ENCODE peak calls at places on chromosomes 13 and 19, in five cellular contexts. R is central memory CD8-positive, alpha-beta T cell; A is astrocyte of the cerebellum; M is breast epithelium; D is stimulated activated CD4-positive, alpha-beta T cell treated with anti-CD3 and anti-CD28 coated beads, Interleukin-1b, Interleukin-23, amount 100 ng/mL, for 48 hours. C is an unnamed sample.
A peak's percentile ranks its signal among the peaks of the same experiment; 100 is the strongest.

GRCh38 chr13:98842074-98842473 is 89.6 kb upstream of the SLC15A1 start:
- DNase-seq in M (no peak), A (no peak), D (no peak), R (no peak), C (no peak)

GRCh38 chr13:114152831-114153371 is 20.5 kb upstream of the RASA3 start:
- DNase-seq in D (no peak), R (no peak), M (no peak), A (no peak), C (no peak)

GRCh38 chr19:51366050-51366998 is at the start of gene ETFB:
- DNase-seq in A (peak; percentile 92), M (peak; percentile 98), D (peak; percentile 97), R (peak; percentile 69), C (peak; percentile 100)

GRCh38 chr13:46179576-46180368 is 2.2 kb downstream of the LCP1 start:
- DNase-seq in D (peak; percentile 78), M (no peak), A (no peak), R (no peak), C (peak; percentile 73)

GRCh38 chr19:37932985-37933953 is 26.3 kb downstream of the SIPA1L3 start:
- DNase-seq in A (no peak), D (no peak), M (no peak), R (no peak), C (no peak)

GRCh38 chr13:79990048-79990447 is 350.9 kb downstream of the SPRY2 start:
- DNase-seq in M (no peak), R (no peak), A (no peak), D (no peak), C (no peak)

GRCh38 chr19:18674616-18675015 is 8.9 kb upstream of the CRTC1 start:
- DNase-seq in R (no peak), D (no peak), M (no peak), A (no peak), C (no peak)

GRCh38 chr19:5170329-5170745 is 170.3 kb downstream of the PTPRS start:
- DNase-seq in D (peak; percentile 65), R (peak; percentile 42), M (no peak), A (no peak), C (no peak)

GRCh38 chr19:28224441-28224840 is 988.5 kb downstream of the UQCRFS1 start:
- DNase-seq in A (no peak), R (no peak), M (no peak), D (no peak), C (no peak)

GRCh38 chr19:16850133-16850532 is 20.9 kb downstream of the SIN3B start:
- DNase-seq in D (no peak), M (no peak), A (no peak), R (no peak), C (no peak)

GRCh38 chr19:3538965-3539742 is at the start of gene TEKTIP1:
- DNase-seq in A (no peak), D (no peak), M (no peak), R (no peak), C (no peak)

GRCh38 chr19:33390120-33390907 is 16.8 kb downstream of the CEBPG start:
- DNase-seq in R (no peak), D (no peak), M (peak; percentile 63), A (peak; percentile 56), C (peak; percentile 78)

GRCh38 chr19:13099073-13099999 is 3.3 kb downstream of the LYL1 start:
- DNase-seq in A (no peak), R (peak; percentile 67), M (no peak), D (peak; percentile 82), C (peak; percentile 70)

GRCh38 chr19:51441410-51442390 is 16.6 kb downstream of the SIGLEC8 start:
- DNase-seq in M (no peak), A (no peak), R (peak; percentile 60), D (peak; percentile 94), C (no peak)

GRCh38 chr13:44231786-44232516 is 141.7 kb upstream of the SERP2 start:
- DNase-seq in M (peak; percentile 90), A (peak; percentile 94), R (no peak), D (peak; percentile 11), C (peak; percentile 58)

GRCh38 chr13:28138756-28139470 is 568 bp downstream of the PAN3 start:
- DNase-seq in D (peak; percentile 87), M (peak; percentile 77), A (no peak), R (peak; percentile 74), C (peak; percentile 84)

GRCh38 chr13:112972258-112972657 is 3.2 kb downstream of the MCF2L start:
- DNase-seq in M (no peak), D (no peak), A (no peak), R (no peak), C (no peak)

GRCh38 chr19:11361037-11361770 is 6.0 kb downstream of the PLPPR2 start:
- DNase-seq in A (no peak), M (no peak), R (no peak), D (no peak), C (no peak)

GRCh38 chr19:7888145-7888825 is at the start of gene LRRC8E:
- DNase-seq in A (peak; percentile 27), D (peak; percentile 39), R (no peak), M (peak; percentile 74), C (no peak)

GRCh38 chr19:16070366-16070990 is 5.8 kb upstream of the TPM4 start:
- DNase-seq in D (peak; percentile 90), A (no peak), M (peak; percentile 80), R (peak; percentile 59), C (peak; percentile 88)

GRCh38 chr19:38452430-38453366 is 19.2 kb downstream of the RYR1 start:
- DNase-seq in A (no peak), R (no peak), D (peak; percentile 50), M (no peak), C (no peak)

GRCh38 chr19:14118165-14119051 is 846 bp upstream of the PRKACA start:
- DNase-seq in A (no peak), M (peak; percentile 72), D (peak; percentile 17), R (peak; percentile 26), C (peak; percentile 96)

GRCh38 chr13:27926644-27927434 is 7.0 kb downstream of the PDX1 start:
- DNase-seq in A (no peak), R (no peak), D (no peak), M (no peak), C (no peak)

GRCh38 chr13:33744589-33745369 is 73.2 kb upstream of the RFC3 start:
- DNase-seq in R (no peak), D (no peak), M (no peak), A (no peak), C (no peak)

GRCh38 chr13:102903659-102904407 is 58.0 kb downstream of the ERCC5 start:
- DNase-seq in D (no peak), M (no peak), A (peak; percentile 11), R (no peak), C (no peak)

GRCh38 chr13:67023088-67023893 is 206.8 kb downstream of the PCDH9 start:
- DNase-seq in D (no peak), A (peak; percentile 99), R (no peak), M (no peak), C (no peak)

GRCh38 chr19:48619692-48620565 is 623 bp downstream of the SPHK2 start:
- DNase-seq in D (no peak), M (no peak), R (no peak), A (no peak), C (no peak)

GRCh38 chr19:41957838-41958366 is 1.2 kb downstream of the RABAC1 start:
- DNase-seq in R (no peak), A (peak; percentile 67), D (peak; percentile 50), M (peak; percentile 71), C (peak; percentile 44)

GRCh38 chr19:38725469-38726283 is 18.6 kb downstream of the CAPN12 start:
- DNase-seq in A (no peak), D (no peak), R (no peak), M (no peak), C (no peak)

GRCh38 chr13:109249780-109250528 is 536.4 kb downstream of the IRS2 start:
- DNase-seq in A (no peak), M (no peak), R (no peak), D (no peak), C (no peak)

GRCh38 chr19:34838753-34839431 is 65.9 kb upstream of the ZNF599 start:
- DNase-seq in D (peak; percentile 36), M (no peak), A (no peak), R (no peak), C (no peak)

C was measured in tibial artery.